ENCODE peak calls at places on chromosomes 16 and 17, in eight cellular contexts. C is GM12878, H is endothelial cell of umbilical vein, B is H1, D is K562, U is HCT116, V is HepG2, J is SK-N-SH. N is an unnamed sample.

GRCh38 chr17:16507918-16508533 is 16.0 kb upstream of the LRRC75A start:
- DNase-seq in U (no peak), H (no peak), C (no peak), D (no peak), J (no peak), V (no peak), B (no peak), N (no peak)

GRCh38 chr17:63774982-63775290 is 966 bp downstream of the DDX42 start:
- DNase-seq in D (no peak), J (no peak), U (no peak), H (peak; percentile 33), B (no peak), V (no peak), C (no peak), N (peak; percentile 8)

GRCh38 chr16:14505846-14506245 is 124.2 kb downstream of the PARN start:
- DNase-seq in B (no peak), D (no peak), U (no peak), V (peak; percentile 65), C (no peak), J (peak; percentile 37), H (peak; percentile 59), N (no peak)

GRCh38 chr16:76650579-76650978 is 373.4 kb downstream of the CNTNAP4 start:
- DNase-seq in V (peak; percentile 74), J (no peak), U (no peak), C (no peak), D (no peak), H (no peak), B (no peak), N (no peak)

GRCh38 chr16:89422905-89423630 is 67.3 kb downstream of the ANKRD11 start:
- DNase-seq in C (peak; percentile 72), J (no peak), U (no peak), B (no peak), H (no peak), D (no peak), V (peak; percentile 92), N (peak; percentile 57)

GRCh38 chr17:77530591-77530990 is 389.8 kb downstream of the SEC14L1 start:
- DNase-seq in B (no peak), U (no peak), H (no peak), J (no peak), V (no peak), D (no peak), C (no peak), N (no peak)

GRCh38 chr17:77926144-77926543 is 32.4 kb upstream of the TNRC6C start:
- DNase-seq in H (no peak), D (no peak), V (no peak), C (no peak), U (no peak), B (no peak), J (no peak), N (no peak)

GRCh38 chr17:50542795-50543774 is 3.9 kb upstream of the SPATA20 start:
- DNase-seq in C (no peak), B (no peak), D (no peak), H (no peak), U (no peak), J (no peak), V (peak; percentile 99), N (no peak)

GRCh38 chr16:29920690-29921371 is 5.2 kb downstream of the KCTD13 start:
- DNase-seq in U (no peak), B (no peak), V (no peak), D (no peak), C (no peak), J (no peak), H (peak; percentile 42), N (no peak)
- TF ChIP-seq POLR2AphosphoS5 in U (no peak), B (no peak), V (no peak), D (no peak), C (no peak), J (no peak), H (no peak), N (no peak)

GRCh38 chr16:80990577-80990976 is 16.1 kb downstream of the CMC2 start:
- DNase-seq in D (no peak), J (no peak), V (no peak), B (no peak), C (no peak), H (no peak), U (no peak), N (no peak)
- H3K79me2 ChIP-seq in D (peaks cover 82% of the 10 kb centered on the region), J (peaks cover 91% of the 10 kb centered on the region), V (peaks cover 88% of the 10 kb centered on the region), B (no peaks in the 10 kb centered on the region), C (peaks cover 30% of the 10 kb centered on the region), H (peaks cover 66% of the 10 kb centered on the region), U (peaks cover 93% of the 10 kb centered on the region), N (peaks cover 55% of the 10 kb centered on the region)

GRCh38 chr16:11090947-11091785 is 146.8 kb downstream of the CLEC16A start:
- DNase-seq in D (peak; percentile 19), J (no peak), B (no peak), C (no peak), H (no peak), V (no peak), U (no peak), N (no peak)

GRCh38 chr16:11087691-11088431 is 143.5 kb downstream of the CLEC16A start:
- DNase-seq in J (no peak), V (no peak), C (no peak), H (no peak), U (no peak), D (no peak), B (no peak), N (peak; percentile 42)

GRCh38 chr16:11092788-11093577 is 148.6 kb downstream of the CLEC16A start:
- DNase-seq in B (no peak), C (no peak), H (no peak), U (no peak), D (no peak), V (no peak), J (no peak), N (no peak)

GRCh38 chr16:11088432-11088794 is 144.0 kb downstream of the CLEC16A start:
- DNase-seq in D (no peak), U (no peak), C (no peak), H (no peak), B (no peak), J (no peak), V (no peak), N (no peak)

DNA sequence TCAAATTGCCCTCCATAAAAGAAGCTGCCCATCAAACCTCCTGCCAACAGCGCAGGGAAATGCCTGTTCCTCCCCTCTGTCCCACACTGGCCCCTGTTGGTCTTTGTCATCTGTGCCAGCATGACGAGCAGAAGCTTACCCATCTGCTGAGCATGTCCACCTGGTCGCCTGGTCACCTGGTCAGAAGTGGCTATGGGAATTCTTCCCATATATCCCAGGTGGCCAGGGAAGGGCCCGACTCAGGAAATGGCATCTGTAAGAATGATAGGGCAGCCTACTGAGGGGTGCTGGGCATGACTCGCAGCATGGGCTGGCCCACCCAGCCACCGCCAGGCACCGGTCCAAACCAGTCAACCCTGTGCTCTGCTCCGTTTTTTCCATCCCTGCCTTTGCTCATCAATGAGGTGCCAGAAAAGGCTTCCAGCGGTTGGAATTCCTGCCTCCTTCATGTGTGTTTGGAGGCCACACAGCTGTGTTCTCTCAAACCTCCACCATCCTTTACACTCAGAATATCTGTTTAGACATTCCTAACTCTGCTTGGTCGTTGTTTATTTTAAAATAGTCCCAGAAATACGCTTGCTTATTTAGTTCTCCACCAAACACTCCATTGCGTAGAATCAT is 145.2 kb downstream of the CLEC16A start:
- DNase-seq in B (no peak), U (no peak), V (no peak), J (no peak), D (no peak), C (no peak), H (no peak), N (no peak)
- TF ChIP-seq POLR2AphosphoS5 in B (no peak), U (no peak), V (no peak), J (no peak), D (no peak), C (no peak), H (no peak), N (no peak)

DNA sequence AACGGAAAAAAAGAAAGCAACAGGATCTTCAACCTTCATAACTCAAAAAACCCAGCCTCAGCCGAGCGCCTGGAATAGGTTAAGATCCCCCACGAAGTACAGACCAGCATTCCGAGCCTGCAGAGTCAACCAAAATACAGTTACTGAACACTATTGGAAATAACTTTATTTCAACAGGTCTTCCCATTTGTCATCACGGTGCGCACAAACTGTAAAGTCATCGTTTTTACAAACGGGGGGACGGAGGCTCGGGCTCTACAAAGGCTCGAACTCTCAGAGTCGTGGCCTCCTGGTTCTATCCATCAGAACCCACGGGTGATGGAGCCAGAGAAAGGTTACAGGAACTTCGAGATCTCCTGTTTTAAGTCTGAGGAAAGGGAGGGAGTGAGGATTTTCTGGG is 1.1 kb downstream of the YWHAE start:
- DNase-seq in J (no peak), V (no peak), C (no peak), D (peak; percentile 22), U (no peak), H (peak; percentile 47), B (no peak), N (no peak)
- H3K79me2 ChIP-seq in J (peaks cover 63% of the 10 kb centered on the region), V (peaks cover 61% of the 10 kb centered on the region), C (peaks cover 61% of the 10 kb centered on the region), D (peaks cover 61% of the 10 kb centered on the region), U (peaks cover 61% of the 10 kb centered on the region), H (peaks cover 61% of the 10 kb centered on the region), B (peaks cover 54% of the 10 kb centered on the region), N (peaks cover 59% of the 10 kb centered on the region)

GRCh38 chr17:58377005-58377660 is 25.1 kb upstream of the SUPT4H1 start:
- DNase-seq in H (no peak), J (no peak), V (no peak), U (peak; percentile 49), C (no peak), B (peak; percentile 36), D (no peak), N (peak; percentile 46)
- TF ChIP-seq POLR2AphosphoS5 in H (no peak), J (no peak), V (no peak), U (no peak), C (no peak), B (no peak), D (no peak), N (no peak)

DNA sequence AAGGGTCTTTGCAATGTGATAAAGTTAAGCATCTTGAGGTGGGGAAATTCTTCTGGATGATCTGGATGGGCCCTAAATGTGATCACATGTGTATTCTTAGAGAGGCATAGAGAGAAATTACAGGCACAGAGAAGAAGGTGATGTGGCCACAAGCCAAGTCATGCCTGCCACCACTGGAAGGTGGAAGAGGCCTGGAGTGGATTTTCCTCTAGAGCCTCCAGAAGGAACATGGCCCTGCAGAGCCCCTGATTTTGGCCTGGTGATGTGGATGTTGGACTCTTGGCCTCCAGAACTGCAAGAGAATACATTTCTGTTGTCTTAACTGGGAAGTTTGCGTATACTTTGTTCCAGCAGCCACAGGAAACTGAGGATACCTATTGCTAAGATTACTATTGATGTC is 156.9 kb upstream of the CACNG5 start:
- DNase-seq in D (no peak), H (no peak), B (no peak), V (no peak), U (no peak), J (no peak), C (no peak), N (no peak)
- H3K79me2 ChIP-seq in D (no peaks in the 10 kb centered on the region), H (no peaks in the 10 kb centered on the region), B (no peaks in the 10 kb centered on the region), V (no peaks in the 10 kb centered on the region), U (no peaks in the 10 kb centered on the region), J (peaks cover 55% of the 10 kb centered on the region), C (no peaks in the 10 kb centered on the region), N (no peaks in the 10 kb centered on the region)